ENCODE peak calls at places on chromosomes 12 and 14, in seven cellular contexts. S, O, H, R, E, D and B are unnamed samples.

GRCh38 chr14:97946291-97946690 is 1149.1 kb downstream of the VRK1 start:
- DNase-seq in S (no peak), O (no peak), H (no peak), R (no peak), E (no peak), D (no peak), B (no peak)

GRCh38 chr12:19846561-19846960 is 407.3 kb downstream of the AEBP2 start:
- DNase-seq in S (no peak), O (no peak), H (no peak), R (no peak), E (no peak), D (no peak), B (no peak)

GRCh38 chr12:1463073-1463905 is 131.1 kb downstream of the FBXL14 start:
- DNase-seq in S (no peak), O (no peak), H (no peak), R (no peak), E (no peak), D (no peak), B (no peak)

GRCh38 chr12:65528127-65528526 is 249.6 kb downstream of the MSRB3 start:
- DNase-seq in S (no peak), O (no peak), H (no peak), R (no peak), E (no peak), D (no peak), B (no peak)

GRCh38 chr14:32202468-32202865 is 602 bp downstream of the RNU6-8 start:
- DNase-seq in S (no peak), O (no peak), H (no peak), R (no peak), E (no peak), D (peak; percentile 15), B (no peak)

GRCh38 chr12:31928246-31929139 is 30.7 kb upstream of the RESF1 start:
- DNase-seq in S (no peak), O (no peak), H (no peak), R (peak; percentile 47), E (no peak), D (peak; percentile 63), B (no peak)

GRCh38 chr12:96140110-96140509 is 54.1 kb upstream of the ELK3 start:
- DNase-seq in S (no peak), O (no peak), H (no peak), R (no peak), E (no peak), D (no peak), B (no peak)

GRCh38 chr14:68397827-68398226 is 395.0 kb downstream of the ZFP36L1 start:
- DNase-seq in S (no peak), O (no peak), H (peak; percentile 39), R (no peak), E (no peak), D (no peak), B (no peak)

GRCh38 chr12:93302331-93303229 is 75.1 kb upstream of the NUDT4 start:
- DNase-seq in S (no peak), O (no peak), H (peak; percentile 20), R (no peak), E (no peak), D (peak; percentile 7), B (no peak)

GRCh38 chr12:98074286-98074685 is 441.1 kb upstream of the TMPO start:
- DNase-seq in S (no peak), O (no peak), H (no peak), R (no peak), E (no peak), D (no peak), B (no peak)

GRCh38 chr12:116880213-116880816 is 926 bp downstream of the HRK start:
- DNase-seq in S (no peak), O (no peak), H (no peak), R (no peak), E (no peak), D (no peak), B (peak; percentile 38)

GRCh38 chr12:591571-592505 is 71.4 kb downstream of the NINJ2 start:
- DNase-seq in S (no peak), O (peak; percentile 86), H (no peak), R (no peak), E (no peak), D (no peak), B (no peak)

GRCh38 chr12:1470051-1470450 is 124.3 kb downstream of the FBXL14 start:
- DNase-seq in S (no peak), O (no peak), H (no peak), R (no peak), E (no peak), D (no peak), B (no peak)

GRCh38 chr14:80637726-80638619 is 303.6 kb downstream of the CEP128 start:
- DNase-seq in S (peak; percentile 2), O (no peak), H (no peak), R (no peak), E (no peak), D (no peak), B (no peak)

GRCh38 chr14:77102154-77102553 is 4.1 kb downstream of the CIPC start:
- DNase-seq in S (no peak), O (no peak), H (no peak), R (no peak), E (no peak), D (no peak), B (no peak)

GRCh38 chr14:61668267-61668666 is 27.0 kb upstream of the HIF1A start:
- DNase-seq in S (peak; percentile 56), O (no peak), H (no peak), R (no peak), E (no peak), D (no peak), B (no peak)

GRCh38 chr12:94770777-94771176 is 120.4 kb upstream of the TMCC3 start:
- DNase-seq in S (no peak), O (no peak), H (no peak), R (no peak), E (peak; percentile 27), D (no peak), B (no peak)
- TF ChIP-seq CTCF in S (no peak), O (no peak), H (no peak), R (no peak), E (no peak), D (no peak), B (no peak)

GRCh38 chr14:104003616-104004015 is 61.3 kb upstream of the RD3L start:
- DNase-seq in S (no peak), O (no peak), H (no peak), R (no peak), E (no peak), D (no peak), B (no peak)
- TF ChIP-seq CTCF in S (no peak), O (no peak), H (no peak), R (no peak), E (no peak), D (no peak), B (no peak)

GRCh38 chr12:104865080-104865479 is 93.0 kb downstream of the SLC41A2 start:
- DNase-seq in S (no peak), O (no peak), H (no peak), R (peak; percentile 43), E (no peak), D (peak; percentile 39), B (peak; percentile 23)
- TF ChIP-seq CTCF in S (no peak), O (no peak), H (no peak), R (no peak), E (no peak), D (no peak), B (no peak)

DNA sequence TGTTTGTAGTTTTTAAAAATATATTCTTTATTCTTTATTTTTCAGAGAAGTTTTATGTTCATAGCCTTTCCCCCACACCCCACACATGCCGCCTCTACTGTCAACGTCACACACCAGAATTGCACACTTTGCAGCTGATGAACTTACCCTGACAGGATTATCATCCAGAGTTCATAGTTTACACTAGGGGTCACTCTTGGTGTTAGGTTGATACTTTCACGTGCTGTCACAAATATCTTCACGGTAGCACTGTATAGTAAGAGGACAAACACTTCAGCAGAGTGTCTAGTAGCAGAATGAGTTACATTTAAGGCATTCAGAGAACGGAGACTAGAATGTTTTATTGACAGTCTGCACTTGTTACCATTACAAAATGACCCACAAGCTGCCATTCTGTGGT is 5.2 kb downstream of the DPPA3 start:
- DNase-seq in S (no peak), O (no peak), H (no peak), R (no peak), E (no peak), D (peak; percentile 33), B (no peak)
- TF ChIP-seq CTCF in S (no peak), O (no peak), H (no peak), R (peak; percentile 41), E (no peak), D (peak; percentile 14), B (peak; percentile 7)

DNA sequence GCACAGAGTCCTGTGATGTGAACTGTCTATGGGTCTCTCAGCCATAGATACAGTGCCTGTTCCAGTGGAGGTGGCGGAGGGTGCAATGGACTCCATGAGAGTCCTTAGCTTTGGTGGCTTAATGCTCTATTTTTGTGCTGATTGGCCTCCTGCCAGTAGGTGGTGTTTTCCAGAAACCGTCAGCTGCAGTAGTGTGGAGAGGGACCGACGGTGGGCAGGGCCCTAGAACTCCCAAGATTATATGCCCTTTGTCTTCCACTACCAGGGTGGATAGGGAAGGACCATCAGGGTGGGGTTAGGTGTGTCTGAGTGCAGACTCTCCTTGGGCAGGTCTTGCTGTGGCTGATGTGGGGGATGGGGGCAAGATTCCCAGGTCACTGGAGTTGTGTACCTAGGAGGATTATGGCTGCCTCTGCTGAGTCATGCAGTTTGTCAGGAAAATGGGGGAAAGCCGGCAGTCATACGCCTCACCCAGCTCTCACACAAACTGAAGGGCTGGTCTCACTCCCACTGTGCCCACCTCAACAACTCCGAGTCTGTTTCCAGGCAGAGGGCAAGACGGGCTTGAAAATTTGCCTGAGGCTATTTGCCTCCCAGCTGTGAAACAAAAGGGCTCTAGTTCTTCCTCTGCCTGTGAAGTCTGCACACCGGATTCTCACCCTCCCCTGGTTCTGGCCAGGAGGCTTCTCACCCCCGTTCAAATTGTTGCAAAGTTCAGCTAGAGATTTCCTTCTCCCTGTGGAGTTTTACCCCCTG is 24.9 kb upstream of the ZDHHC17 start:
- DNase-seq in S (no peak), O (no peak), H (no peak), R (no peak), E (no peak), D (no peak), B (no peak)
- TF ChIP-seq CTCF in S (no peak), O (no peak), H (no peak), R (no peak), E (no peak), D (no peak), B (no peak)